ENCODE peak calls at places on chromosomes 16 and 17, in five cellular contexts. F, B, V, S and J are unnamed samples.

GRCh38 chr17:4160294-4160859 is 17.4 kb downstream of the CYB5D2 start:
- DNase-seq in F (no peak), B (no peak), V (no peak), S (no peak), J (no peak)

GRCh38 chr16:27880312-27880711 is 183.2 kb downstream of the GSG1L start:
- DNase-seq in F (no peak), B (no peak), V (no peak), S (no peak), J (no peak)

GRCh38 chr16:84141143-84141670 is 3.8 kb downstream of the HSDL1 start:
- DNase-seq in F (no peak), B (peak; percentile 37), V (no peak), S (no peak), J (peak; percentile 57)

GRCh38 chr17:46158323-46159296 is 34.6 kb downstream of the KANSL1 start:
- DNase-seq in F (no peak), B (no peak), V (no peak), S (no peak), J (peak; percentile 68)

GRCh38 chr16:50311134-50311528 is 44.8 kb downstream of the ADCY7 start:
- DNase-seq in F (no peak), B (no peak), V (no peak), S (no peak), J (peak; percentile 23)

GRCh38 chr17:80751070-80751459 is 206.4 kb downstream of the RPTOR start:
- DNase-seq in F (no peak), B (no peak), V (no peak), S (no peak), J (no peak)

GRCh38 chr17:57255182-57255775 is 1.0 kb upstream of the MSI2 start:
- DNase-seq in F (no peak), B (no peak), V (no peak), S (no peak), J (peak; percentile 24)

GRCh38 chr16:31270795-31271194 is 11.0 kb downstream of the ITGAM start:
- DNase-seq in F (no peak), B (no peak), V (no peak), S (no peak), J (no peak)

GRCh38 chr16:12311309-12311708 is 334.8 kb downstream of the SNX29 start:
- DNase-seq in F (no peak), B (no peak), V (no peak), S (no peak), J (no peak)

GRCh38 chr17:80855968-80856862 is 135.4 kb upstream of the CHMP6 start:
- DNase-seq in F (peak; percentile 76), B (peak; percentile 64), V (peak; percentile 36), S (peak; percentile 81), J (no peak)

GRCh38 chr17:45364531-45365390 is 47.9 kb upstream of the MAP3K14 start:
- DNase-seq in F (no peak), B (peak; percentile 57), V (no peak), S (no peak), J (peak; percentile 85)

GRCh38 chr17:73476890-73477350 is 165.1 kb upstream of the CDC42EP4 start:
- DNase-seq in F (no peak), B (no peak), V (no peak), S (no peak), J (no peak)

GRCh38 chr17:7932483-7932891 is 481 bp downstream of the CNTROB start:
- DNase-seq in F (peak; percentile 47), B (no peak), V (no peak), S (no peak), J (no peak)

GRCh38 chr16:13036600-13036999 is 135.2 kb downstream of the SHISA9 start:
- DNase-seq in F (peak; percentile 42), B (no peak), V (peak; percentile 4), S (no peak), J (no peak)

GRCh38 chr16:70161350-70161749 is 12.2 kb upstream of the CLEC18C start:
- DNase-seq in F (no peak), B (no peak), V (no peak), S (no peak), J (no peak)

GRCh38 chr16:27286446-27286845 is 17.9 kb upstream of the NSMCE1 start:
- DNase-seq in F (no peak), B (no peak), V (no peak), S (no peak), J (no peak)

GRCh38 chr17:35520043-35520442 is 17.4 kb downstream of the SLFN12L start:
- DNase-seq in F (no peak), B (no peak), V (no peak), S (no peak), J (no peak)

GRCh38 chr16:1773703-1774455 is 945 bp upstream of the MRPS34 start:
- DNase-seq in F (no peak), B (peak; percentile 15), V (no peak), S (no peak), J (no peak)

GRCh38 chr17:27569257-27569722 is 61.7 kb upstream of the LGALS9 start:
- DNase-seq in F (peak; percentile 61), B (peak; percentile 53), V (peak; percentile 15), S (peak; percentile 22), J (peak; percentile 77)

GRCh38 chr16:87681990-87682570 is 79.8 kb downstream of the JPH3 start:
- DNase-seq in F (no peak), B (no peak), V (no peak), S (no peak), J (no peak)